ENCODE peak calls at places on chromosomes 6 and 20, in four cellular contexts. One of them, this sample, is unnamed.
A peak's percentile ranks its signal among the peaks of the same experiment; 100 is the strongest.

GRCh38 chr6:107563694-107564093 is 73.8 kb downstream of the SOBP start:
- DNase-seq in HL-60: no peak
- DNase-seq in K562: no peak
- DNase-seq in GM12878: no peak
- DNase-seq in this sample: no peak

GRCh38 chr6:168293641-168294530 is 25.7 kb downstream of the DACT2 start:
- DNase-seq in GM12878: no peak
- DNase-seq in HL-60: no peak
- DNase-seq in K562: no peak
- DNase-seq in this sample: no peak

GRCh38 chr20:25296094-25297093 is 48.5 kb downstream of the PYGB start:
- DNase-seq in GM12878: no peak
- DNase-seq in K562: peak; percentile 44
- DNase-seq in HL-60: no peak
- DNase-seq in this sample: peak; percentile 68

GRCh38 chr6:42179956-42180335 is 6.8 kb downstream of the GUCA1A start:
- DNase-seq in K562: no peak
- DNase-seq in HL-60: no peak
- DNase-seq in GM12878: no peak
- DNase-seq in this sample: no peak

GRCh38 chr6:114007451-114007953 is 36.6 kb upstream of the HDAC2 start:
- DNase-seq in HL-60: no peak
- DNase-seq in GM12878: peak; percentile 17
- DNase-seq in K562: no peak
- DNase-seq in this sample: no peak

GRCh38 chr20:17750722-17751045 is 50.9 kb downstream of the BANF2 start:
- DNase-seq in GM12878: no peak
- DNase-seq in HL-60: no peak
- DNase-seq in K562: no peak
- DNase-seq in this sample: no peak

GRCh38 chr6:110147870-110148269 is 31.6 kb downstream of the WASF1 start:
- DNase-seq in K562: no peak
- DNase-seq in GM12878: no peak
- DNase-seq in HL-60: no peak
- DNase-seq in this sample: no peak

GRCh38 chr20:2879148-2879547 is 5.9 kb downstream of the PTPRA start:
- DNase-seq in GM12878: no peak
- DNase-seq in HL-60: no peak
- DNase-seq in K562: no peak
- DNase-seq in this sample: no peak

GRCh38 chr6:14965340-14966102 is 280.3 kb upstream of the JARID2 start:
- DNase-seq in K562: no peak
- DNase-seq in GM12878: no peak
- DNase-seq in HL-60: no peak
- DNase-seq in this sample: no peak

GRCh38 chr20:46056027-46056833 is 27.2 kb downstream of the SLC12A5 start:
- DNase-seq in HL-60: no peak
- DNase-seq in K562: no peak
- DNase-seq in GM12878: no peak
- DNase-seq in this sample: no peak

GRCh38 chr6:92538296-92538695 is 881.1 kb downstream of the EPHA7 start:
- DNase-seq in GM12878: no peak
- DNase-seq in HL-60: no peak
- DNase-seq in K562: no peak
- DNase-seq in this sample: no peak

GRCh38 chr6:132082421-132082820 is 131.2 kb upstream of the CCN2 start:
- DNase-seq in GM12878: no peak
- DNase-seq in K562: no peak
- DNase-seq in HL-60: no peak
- DNase-seq in this sample: no peak

GRCh38 chr20:41304413-41305079 is 13.0 kb downstream of the ZHX3 start:
- DNase-seq in GM12878: no peak
- DNase-seq in HL-60: no peak
- DNase-seq in K562: no peak
- DNase-seq in this sample: no peak

GRCh38 chr6:139824864-139825263 is 450.4 kb upstream of the CITED2 start:
- DNase-seq in HL-60: no peak
- DNase-seq in GM12878: no peak
- DNase-seq in K562: no peak
- DNase-seq in this sample: no peak

GRCh38 chr6:157769776-157770430 is 53.1 kb upstream of the SNX9 start:
- DNase-seq in GM12878: no peak
- DNase-seq in K562: no peak
- DNase-seq in HL-60: no peak
- DNase-seq in this sample: no peak

GRCh38 chr6:116536216-116536621 is 9.3 kb downstream of the TRAPPC3L start:
- DNase-seq in GM12878: no peak
- DNase-seq in K562: peak; percentile 57
- DNase-seq in HL-60: peak; percentile 17
- DNase-seq in this sample: no peak

GRCh38 chr6:41442800-41443501 is 103.2 kb upstream of the FOXP4 start:
- DNase-seq in HL-60: no peak
- DNase-seq in K562: peak; percentile 71
- DNase-seq in GM12878: no peak
- DNase-seq in this sample: no peak

GRCh38 chr6:2055143-2055542 is 190.3 kb downstream of the GMDS start:
- DNase-seq in GM12878: no peak
- DNase-seq in HL-60: no peak
- DNase-seq in K562: no peak
- DNase-seq in this sample: no peak

GRCh38 chr6:112040933-112041332 is 13.0 kb upstream of the CCN6 start:
- DNase-seq in K562: no peak
- DNase-seq in GM12878: no peak
- DNase-seq in HL-60: peak; percentile 31
- DNase-seq in this sample: no peak

GRCh38 chr6:2188856-2189384 is 56.5 kb downstream of the GMDS start:
- DNase-seq in K562: no peak
- DNase-seq in GM12878: no peak
- DNase-seq in HL-60: no peak
- DNase-seq in this sample: no peak

GRCh38 chr20:64264091-64264490 is 8.5 kb downstream of the PCMTD2 start:
- DNase-seq in GM12878: no peak
- DNase-seq in HL-60: no peak
- DNase-seq in K562: no peak
- DNase-seq in this sample: no peak

GRCh38 chr20:48717095-48717958 is 110.5 kb downstream of the PREX1 start:
- DNase-seq in GM12878: peak; percentile 67
- DNase-seq in HL-60: no peak
- DNase-seq in K562: no peak
- DNase-seq in this sample: no peak

GRCh38 chr6:69816569-69816968 is 19.8 kb upstream of the LMBRD1 start:
- DNase-seq in HL-60: no peak
- DNase-seq in GM12878: no peak
- DNase-seq in K562: no peak
- DNase-seq in this sample: no peak

GRCh38 chr6:34574647-34575293 is 18.6 kb upstream of the SPDEF start:
- DNase-seq in K562: no peak
- DNase-seq in HL-60: no peak
- DNase-seq in GM12878: no peak
- DNase-seq in this sample: no peak

GRCh38 chr6:20440291-20440690 is 38.6 kb downstream of the E2F3 start:
- DNase-seq in HL-60: no peak
- DNase-seq in K562: no peak
- DNase-seq in GM12878: no peak
- DNase-seq in this sample: no peak

GRCh38 chr6:6105472-6106036 is 98.8 kb upstream of the NRN1 start:
- DNase-seq in GM12878: no peak
- DNase-seq in K562: no peak
- DNase-seq in HL-60: no peak
- DNase-seq in this sample: no peak
- TF ChIP-seq SPI1 in GM12878: no peak
- TF ChIP-seq SPI1 in K562: no peak
- TF ChIP-seq SPI1 in HL-60: no peak
- TF ChIP-seq SPI1 in this sample: no peak

DNA sequence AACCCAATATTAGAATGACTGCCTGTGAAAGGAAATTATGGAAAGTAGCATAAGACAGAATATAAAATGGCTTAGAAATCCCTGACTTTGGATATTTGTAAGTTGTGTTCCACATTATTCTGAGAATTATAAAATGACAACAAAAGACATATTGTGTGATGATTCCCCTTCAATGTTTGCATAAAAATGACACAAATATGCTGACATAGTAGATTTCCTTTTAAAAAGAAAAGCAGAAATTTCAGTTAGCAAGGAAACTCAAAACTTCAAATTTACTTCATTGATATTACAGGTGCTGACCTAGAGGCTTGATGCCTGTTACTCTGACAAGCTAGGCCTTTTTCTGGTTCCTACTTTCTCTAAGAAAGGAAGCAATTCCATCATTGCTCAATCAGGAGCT is 816.9 kb upstream of the HS3ST5 start:
- DNase-seq in GM12878: no peak
- DNase-seq in K562: no peak
- DNase-seq in HL-60: no peak
- DNase-seq in this sample: no peak
- TF ChIP-seq SPI1 in GM12878: no peak
- TF ChIP-seq SPI1 in K562: no peak
- TF ChIP-seq SPI1 in HL-60: no peak
- TF ChIP-seq SPI1 in this sample: no peak

GRCh38 chr6:166313255-166314070 is 5.3 kb upstream of the PRR18 start:
- DNase-seq in HL-60: no peak
- DNase-seq in K562: peak; percentile 85
- DNase-seq in GM12878: peak; percentile 44
- DNase-seq in this sample: peak; percentile 56
- TF ChIP-seq SPI1 in HL-60: no peak
- TF ChIP-seq SPI1 in K562: no peak
- TF ChIP-seq SPI1 in GM12878: no peak
- TF ChIP-seq SPI1 in this sample: no peak

GRCh38 chr6:47157653-47158219 is 115.6 kb upstream of the ADGRF1 start:
- DNase-seq in HL-60: no peak
- DNase-seq in GM12878: no peak
- DNase-seq in K562: no peak
- DNase-seq in this sample: no peak

GRCh38 chr6:47162231-47162630 is 120.1 kb upstream of the ADGRF1 start:
- DNase-seq in K562: no peak
- DNase-seq in GM12878: no peak
- DNase-seq in HL-60: no peak
- DNase-seq in this sample: no peak

GRCh38 chr6:47160702-47161101 is 118.6 kb upstream of the ADGRF1 start:
- DNase-seq in HL-60: no peak
- DNase-seq in K562: no peak
- DNase-seq in GM12878: no peak
- DNase-seq in this sample: no peak

GRCh38 chr6:47161176-47161687 is 119.1 kb upstream of the ADGRF1 start:
- DNase-seq in HL-60: peak; percentile 51
- DNase-seq in K562: no peak
- DNase-seq in GM12878: no peak
- DNase-seq in this sample: no peak

GRCh38 chr6:47159763-47160162 is 117.6 kb upstream of the ADGRF1 start:
- DNase-seq in K562: no peak
- DNase-seq in GM12878: no peak
- DNase-seq in HL-60: no peak
- DNase-seq in this sample: no peak
- TF ChIP-seq SPI1 in K562: no peak
- TF ChIP-seq SPI1 in GM12878: no peak
- TF ChIP-seq SPI1 in HL-60: no peak
- TF ChIP-seq SPI1 in this sample: no peak

GRCh38 chr6:10479939-10480700 is 41.0 kb upstream of the GCNT2 start:
- DNase-seq in GM12878: no peak
- DNase-seq in K562: no peak
- DNase-seq in HL-60: no peak
- DNase-seq in this sample: no peak

GRCh38 chr6:10482636-10483257 is 38.4 kb upstream of the GCNT2 start:
- DNase-seq in GM12878: no peak
- DNase-seq in HL-60: no peak
- DNase-seq in K562: no peak
- DNase-seq in this sample: no peak

GRCh38 chr6:10472634-10473033 is 48.5 kb upstream of the GCNT2 start:
- DNase-seq in HL-60: no peak
- DNase-seq in K562: no peak
- DNase-seq in GM12878: no peak
- DNase-seq in this sample: no peak

GRCh38 chr6:10481101-10481500 is 40.0 kb upstream of the GCNT2 start:
- DNase-seq in K562: no peak
- DNase-seq in GM12878: no peak
- DNase-seq in HL-60: no peak
- DNase-seq in this sample: no peak

GRCh38 chr6:10478187-10479040 is 42.7 kb upstream of the GCNT2 start:
- DNase-seq in HL-60: no peak
- DNase-seq in K562: peak; percentile 73
- DNase-seq in GM12878: no peak
- DNase-seq in this sample: no peak
- TF ChIP-seq SPI1 in HL-60: no peak
- TF ChIP-seq SPI1 in K562: no peak
- TF ChIP-seq SPI1 in GM12878: no peak
- TF ChIP-seq SPI1 in this sample: no peak

DNA sequence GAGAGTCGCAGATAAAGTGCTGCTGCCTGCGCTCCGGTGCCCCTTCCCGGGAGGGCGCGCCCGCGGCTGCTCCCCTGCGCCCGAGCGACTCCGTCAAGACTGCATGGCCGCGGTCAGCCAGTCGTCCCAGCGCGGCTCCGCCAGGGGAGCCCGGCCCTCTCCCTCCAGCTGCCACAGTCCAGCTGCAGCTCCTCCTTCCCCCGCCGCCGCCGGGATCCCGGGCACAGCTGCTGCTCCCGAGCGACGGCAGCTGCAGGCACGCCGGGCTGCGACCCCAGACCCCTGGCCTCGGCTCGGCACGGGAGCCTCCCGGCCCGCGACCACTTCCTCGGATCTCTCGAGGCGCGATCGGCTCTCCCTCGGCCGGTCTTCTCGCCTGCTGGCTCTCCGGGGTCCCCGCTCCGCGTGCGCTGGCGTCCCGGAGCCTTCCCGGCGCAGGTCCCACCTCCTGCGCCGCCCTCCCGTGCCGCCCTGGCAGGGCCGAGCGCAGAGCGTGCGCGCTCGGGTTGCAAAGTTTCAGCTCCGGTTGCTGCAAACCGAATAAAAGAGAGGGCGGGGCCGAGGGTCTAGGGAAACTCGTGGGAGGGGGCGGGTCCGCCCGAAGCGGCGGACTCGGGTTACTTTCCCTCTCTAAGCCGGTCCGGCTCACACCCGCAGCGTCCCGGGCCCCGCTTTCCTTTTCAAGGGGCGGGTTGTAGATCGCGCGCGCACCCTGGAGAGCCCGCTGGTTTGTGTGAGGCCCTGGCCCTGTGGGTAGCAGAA is at the start of gene CNKSR3:
- DNase-seq in K562: peak; percentile 90
- DNase-seq in GM12878: no peak
- DNase-seq in HL-60: peak; percentile 25
- DNase-seq in this sample: peak; percentile 48
- TF ChIP-seq SPI1 in K562: no peak
- TF ChIP-seq SPI1 in GM12878: no peak
- TF ChIP-seq SPI1 in HL-60: no peak
- TF ChIP-seq SPI1 in this sample: no peak

DNA sequence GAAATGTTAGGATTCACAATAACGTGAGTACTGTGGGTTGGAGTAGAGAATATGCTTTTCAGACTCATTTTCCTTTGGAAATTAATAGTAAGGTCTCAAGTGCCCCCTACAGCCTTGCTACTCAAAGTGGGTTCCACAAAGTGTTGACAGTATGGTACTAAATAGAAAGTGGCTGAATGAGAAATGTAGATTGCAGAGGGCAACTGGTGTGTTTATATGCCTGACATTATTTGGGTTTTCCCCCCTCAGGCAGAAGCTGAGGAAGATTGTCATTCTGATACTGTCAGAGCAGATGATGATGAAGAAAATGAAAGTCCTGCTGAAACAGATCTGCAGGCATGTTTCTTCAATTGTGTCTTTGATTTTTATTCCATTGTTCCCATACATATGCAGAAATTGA is 5.6 kb downstream of the FBXO9 start:
- DNase-seq in HL-60: no peak
- DNase-seq in GM12878: no peak
- DNase-seq in K562: no peak
- DNase-seq in this sample: peak; percentile 6
- TF ChIP-seq SPI1 in HL-60: no peak
- TF ChIP-seq SPI1 in GM12878: no peak
- TF ChIP-seq SPI1 in K562: no peak
- TF ChIP-seq SPI1 in this sample: no peak

This sample was measured in GM12891.